ENCODE peak calls at places on chromosomes 13 and 19, in four cellular contexts. Q is WTC11, G is K562, H is HepG2. P is an unnamed sample.

GRCh38 chr13:32791545-32792172 is 205.4 kb downstream of the PDS5B start:
- DNase-seq in G (no peak), H (peak), Q (no peak), P (no peak)

GRCh38 chr19:48928164-48929005 is 5.1 kb upstream of the DHDH start:
- DNase-seq in Q (no peak), H (no peak), G (no peak), P (no peak)

GRCh38 chr13:48266967-48267639 is 34.1 kb downstream of the ITM2B start:
- DNase-seq in H (no peak), Q (no peak), G (no peak), P (no peak)

GRCh38 chr13:43303040-43303729 is 279.8 kb downstream of the DNAJC15 start:
- DNase-seq in G (no peak), Q (peak), H (peak), P (peak)

GRCh38 chr19:46040952-46041500 is at the start of gene IGFL4:
- DNase-seq in G (no peak), Q (no peak), H (no peak), P (peak)

GRCh38 chr19:44050740-44051653 is 839 bp upstream of the ZNF223 start:
- DNase-seq in G (no peak), Q (peak), H (no peak), P (no peak)

GRCh38 chr13:79780240-79780639 is 299.3 kb downstream of the NDFIP2 start:
- DNase-seq in Q (no peak), H (no peak), G (no peak), P (no peak)

GRCh38 chr19:31633014-31633413 is 283.8 kb upstream of the TSHZ3 start:
- DNase-seq in H (no peak), G (no peak), Q (no peak), P (no peak)

GRCh38 chr19:19096641-19097627 is 33.1 kb downstream of the SLC25A42 start:
- DNase-seq in Q (no peak), H (peak), G (no peak), P (no peak)

GRCh38 chr13:73131247-73131646 is 72.4 kb downstream of the KLF5 start:
- DNase-seq in G (no peak), Q (no peak), H (no peak), P (no peak)

GRCh38 chr19:48926909-48927308 is 6.6 kb upstream of the DHDH start:
- DNase-seq in Q (no peak), G (peak), H (no peak), P (no peak)

GRCh38 chr19:30520735-30521479 is 148.7 kb downstream of the ZNF536 start:
- DNase-seq in Q (no peak), G (no peak), H (no peak), P (no peak)

GRCh38 chr13:46663644-46664043 is 110.7 kb downstream of the LRCH1 start:
- DNase-seq in G (no peak), H (no peak), Q (no peak), P (no peak)

GRCh38 chr19:31066385-31066784 is 282.9 kb downstream of the TSHZ3 start:
- DNase-seq in G (no peak), H (no peak), Q (no peak), P (peak)

GRCh38 chr19:39996218-39996810 is 546 bp upstream of the ZNF546 start:
- DNase-seq in G (peak), H (peak), Q (no peak), P (peak)

GRCh38 chr13:98994896-98995295 is 17.0 kb upstream of the DOCK9 start:
- DNase-seq in G (no peak), H (no peak), Q (no peak), P (no peak)

GRCh38 chr19:54192972-54193371 is 1.9 kb downstream of the TSEN34 start:
- DNase-seq in G (peak), Q (no peak), H (no peak), P (no peak)

GRCh38 chr13:45042539-45042938 is 53.2 kb downstream of the GPALPP1 start:
- DNase-seq in H (no peak), Q (no peak), G (no peak), P (no peak)

GRCh38 chr13:44575741-44576395 is at the start of gene TSC22D1:
- DNase-seq in Q (peak), G (no peak), H (no peak), P (no peak)

GRCh38 chr19:5104871-5105351 is 136.0 kb downstream of the KDM4B start:
- DNase-seq in Q (no peak), H (peak), G (no peak), P (no peak)

GRCh38 chr13:44780586-44781280 is 204.6 kb upstream of the TSC22D1 start:
- DNase-seq in Q (no peak), H (no peak), G (no peak), P (no peak)

GRCh38 chr19:11942843-11943108 is 17.9 kb downstream of the ZNF700 start:
- DNase-seq in Q (no peak), H (no peak), G (no peak), P (no peak)

GRCh38 chr13:68509734-68510621 is 1279.8 kb upstream of the PCDH9 start:
- DNase-seq in Q (no peak), H (no peak), G (no peak), P (no peak)

DNA sequence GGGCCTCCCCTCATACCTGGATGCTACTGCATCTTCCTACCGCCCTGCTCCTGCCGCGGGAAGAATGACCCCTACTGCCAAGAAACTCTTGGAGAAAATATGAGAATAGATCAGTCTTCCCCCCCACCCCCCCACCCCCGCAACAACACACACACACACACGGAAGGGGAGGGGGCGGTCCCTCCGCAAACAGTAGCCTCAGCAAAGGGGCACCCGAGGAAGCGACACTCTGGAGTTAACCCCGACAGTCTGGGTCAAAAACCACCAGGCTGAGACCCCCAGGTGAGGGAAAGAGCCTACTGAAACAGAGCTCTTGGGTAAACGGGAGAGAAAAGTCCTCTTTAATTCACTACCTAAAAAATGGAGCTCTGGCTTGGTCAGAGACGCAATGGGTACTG is 1.2 kb downstream of the MED26 start:
- DNase-seq in Q (no peak), H (no peak), G (no peak), P (no peak)
- TF ChIP-seq ELF4 in Q (no peak), H (no peak), G (no peak), P (no peak)

GRCh38 chr19:1864480-1865171 is 1.2 kb upstream of the KLF16 start:
- DNase-seq in G (peak), Q (peak), H (peak), P (peak)
- TF ChIP-seq ELF4 in G (no peak), Q (no peak), H (peak), P (no peak)

GRCh38 chr19:28523619-28524018 is 689.3 kb downstream of the UQCRFS1 start:
- DNase-seq in H (no peak), G (no peak), Q (no peak), P (no peak)
- TF ChIP-seq ELF4 in H (no peak), G (no peak), Q (no peak), P (no peak)

GRCh38 chr19:38852231-38853044 is 2.7 kb upstream of the HNRNPL start:
- DNase-seq in G (peak), H (no peak), Q (peak), P (peak)
- TF ChIP-seq ELF4 in G (no peak), H (no peak), Q (no peak), P (no peak)

GRCh38 chr13:109204657-109205056 is 575.2 kb downstream of the MYO16 start:
- DNase-seq in H (no peak), G (no peak), Q (no peak), P (no peak)
- TF ChIP-seq ELF4 in H (no peak), G (no peak), Q (no peak), P (no peak)

GRCh38 chr19:51003316-51003715 is 1.9 kb upstream of the KLK8 start:
- DNase-seq in Q (no peak), H (no peak), G (no peak), P (no peak)
- TF ChIP-seq ELF4 in Q (no peak), H (no peak), G (no peak), P (no peak)

GRCh38 chr13:101398920-101399319 is 17.4 kb downstream of the NALCN start:
- DNase-seq in H (no peak), G (no peak), Q (no peak), P (no peak)
- TF ChIP-seq ELF4 in H (no peak), G (no peak), Q (no peak), P (no peak)

DNA sequence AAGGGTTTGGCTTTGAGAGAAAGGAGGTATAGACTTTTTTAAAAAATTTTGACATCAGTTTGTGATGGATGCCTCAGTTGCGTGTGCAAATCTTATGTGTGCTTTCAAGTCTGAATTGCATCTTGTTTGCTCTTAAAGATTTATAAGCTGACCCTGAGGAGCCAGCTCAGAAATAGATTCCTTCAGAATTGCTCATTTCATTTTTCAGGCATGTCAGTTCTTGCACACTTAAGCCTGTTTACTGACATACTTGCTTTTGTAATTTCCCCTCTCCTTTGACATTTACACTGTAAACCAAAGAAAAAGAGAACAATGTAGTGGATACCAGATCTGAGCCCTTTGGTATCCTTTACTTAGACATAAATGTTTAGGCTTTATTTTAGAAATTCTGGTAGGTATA is 87.6 kb downstream of the RNF17 start:
- DNase-seq in G (no peak), Q (no peak), H (no peak), P (no peak)
- TF ChIP-seq ELF4 in G (no peak), Q (no peak), H (no peak), P (no peak)

DNA sequence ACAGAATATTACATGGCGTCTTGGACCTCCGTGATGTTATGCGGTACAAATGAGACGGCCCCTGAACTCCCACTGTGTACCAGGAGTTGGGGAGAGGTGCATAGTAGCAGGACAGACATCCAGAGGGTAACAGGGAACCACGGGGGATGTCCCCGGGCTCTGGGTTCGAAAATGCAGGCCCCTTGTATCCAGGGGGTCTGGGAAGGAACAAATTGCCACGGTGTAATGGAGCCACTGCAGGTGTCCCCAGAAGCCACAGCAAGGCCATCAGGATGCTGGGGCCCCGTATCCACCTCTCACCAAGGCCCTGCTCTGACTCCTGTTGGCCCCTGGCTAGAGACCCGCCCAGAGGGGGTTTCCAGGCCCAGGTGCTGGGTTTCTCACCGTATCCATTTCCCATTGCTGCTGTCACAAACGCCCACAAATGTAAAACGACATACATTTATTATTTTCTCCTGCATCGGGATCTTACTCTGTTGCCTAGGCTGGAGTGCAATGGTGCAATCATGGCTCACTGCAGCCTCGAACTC is 77.8 kb downstream of the INSR start:
- DNase-seq in G (no peak), H (no peak), Q (no peak), P (no peak)
- TF ChIP-seq ELF4 in G (no peak), H (no peak), Q (no peak), P (no peak)

GRCh38 chr13:77918391-77919261 is at the start of gene EDNRB:
- DNase-seq in Q (peak), H (no peak), G (no peak), P (peak)
- TF ChIP-seq ELF4 in Q (no peak), H (no peak), G (no peak), P (no peak)